ENCODE peak calls at places on chromosome 1, in four cellular contexts. One of them, this sample, is unnamed.
A peak's percentile ranks its signal among the peaks of the same experiment; 100 is the strongest.

GRCh38 chr1:231561663-231562383 is 33.4 kb downstream of the TSNAX start:
- DNase-seq in stomach: no peak
- DNase-seq in Panc1: no peak
- DNase-seq in breast epithelium: no peak
- DNase-seq in this sample: no peak

GRCh38 chr1:236269439-236269838 is 12.3 kb downstream of the ERO1B start:
- DNase-seq in breast epithelium: no peak
- DNase-seq in stomach: no peak
- DNase-seq in Panc1: no peak
- DNase-seq in this sample: no peak

GRCh38 chr1:80973101-80973500 is 827.6 kb upstream of the ADGRL2 start:
- DNase-seq in stomach: no peak
- DNase-seq in Panc1: no peak
- DNase-seq in breast epithelium: no peak
- DNase-seq in this sample: no peak

GRCh38 chr1:79353224-79353623 is 346.7 kb upstream of the ADGRL4 start:
- DNase-seq in Panc1: no peak
- DNase-seq in stomach: peak; percentile 33
- DNase-seq in breast epithelium: no peak
- DNase-seq in this sample: no peak

GRCh38 chr1:114585221-114585620 is 3.8 kb upstream of the BCAS2 start:
- DNase-seq in breast epithelium: no peak
- DNase-seq in Panc1: no peak
- DNase-seq in stomach: no peak
- DNase-seq in this sample: no peak

GRCh38 chr1:22311461-22311860 is 140.2 kb upstream of the ZBTB40 start:
- DNase-seq in Panc1: no peak
- DNase-seq in stomach: peak; percentile 7
- DNase-seq in breast epithelium: peak; percentile 20
- DNase-seq in this sample: no peak

GRCh38 chr1:44826375-44827196 is 16.5 kb downstream of the PTCH2 start:
- DNase-seq in stomach: no peak
- DNase-seq in Panc1: no peak
- DNase-seq in breast epithelium: no peak
- DNase-seq in this sample: no peak

GRCh38 chr1:63611231-63611630 is 18.0 kb downstream of the PGM1 start:
- DNase-seq in breast epithelium: no peak
- DNase-seq in stomach: no peak
- DNase-seq in Panc1: no peak
- DNase-seq in this sample: no peak

GRCh38 chr1:212782422-212783154 is 9.0 kb downstream of the NSL1 start:
- DNase-seq in Panc1: no peak
- DNase-seq in breast epithelium: no peak
- DNase-seq in stomach: no peak
- DNase-seq in this sample: no peak

GRCh38 chr1:158735848-158736247 is 15.3 kb upstream of the OR6K3 start:
- DNase-seq in Panc1: no peak
- DNase-seq in breast epithelium: no peak
- DNase-seq in stomach: no peak
- DNase-seq in this sample: no peak

GRCh38 chr1:162855461-162856150 is 5.4 kb downstream of the CCDC190 start:
- DNase-seq in breast epithelium: no peak
- DNase-seq in stomach: no peak
- DNase-seq in Panc1: no peak
- DNase-seq in this sample: no peak

GRCh38 chr1:168480997-168481396 is 62.8 kb downstream of the XCL2 start:
- DNase-seq in Panc1: no peak
- DNase-seq in breast epithelium: no peak
- DNase-seq in stomach: no peak
- DNase-seq in this sample: no peak

GRCh38 chr1:185559684-185560310 is 174.4 kb upstream of the HMCN1 start:
- DNase-seq in Panc1: no peak
- DNase-seq in stomach: peak; percentile 67
- DNase-seq in breast epithelium: no peak
- DNase-seq in this sample: no peak

GRCh38 chr1:223653015-223653414 is 12.5 kb downstream of the CAPN8 start:
- DNase-seq in stomach: no peak
- DNase-seq in breast epithelium: no peak
- DNase-seq in Panc1: no peak
- DNase-seq in this sample: no peak

GRCh38 chr1:45187735-45188134 is 18.7 kb downstream of the ZSWIM5 start:
- DNase-seq in breast epithelium: no peak
- DNase-seq in stomach: no peak
- DNase-seq in Panc1: no peak
- DNase-seq in this sample: no peak

GRCh38 chr1:222301653-222302052 is 246.3 kb downstream of the HHIPL2 start:
- DNase-seq in stomach: no peak
- DNase-seq in Panc1: no peak
- DNase-seq in breast epithelium: no peak
- DNase-seq in this sample: no peak

GRCh38 chr1:12342261-12343003 is 112.6 kb downstream of the VPS13D start:
- DNase-seq in Panc1: no peak
- DNase-seq in breast epithelium: no peak
- DNase-seq in stomach: no peak
- DNase-seq in this sample: no peak

GRCh38 chr1:51750218-51750617 is 128.3 kb downstream of the NRDC start:
- DNase-seq in Panc1: no peak
- DNase-seq in breast epithelium: no peak
- DNase-seq in stomach: no peak
- DNase-seq in this sample: no peak

GRCh38 chr1:66563094-66563800 is 29.3 kb downstream of the SGIP1 start:
- DNase-seq in Panc1: peak; percentile 95
- DNase-seq in stomach: no peak
- DNase-seq in breast epithelium: no peak
- DNase-seq in this sample: no peak

GRCh38 chr1:46396429-46397398 is 2.6 kb downstream of the FAAH start:
- DNase-seq in Panc1: no peak
- DNase-seq in breast epithelium: no peak
- DNase-seq in stomach: no peak
- DNase-seq in this sample: no peak

GRCh38 chr1:78053498-78053897 is 7.7 kb downstream of the GIPC2 start:
- DNase-seq in stomach: no peak
- DNase-seq in breast epithelium: no peak
- DNase-seq in Panc1: no peak
- DNase-seq in this sample: no peak

GRCh38 chr1:30383131-30383793 is 340.1 kb downstream of the MATN1 start:
- DNase-seq in breast epithelium: peak; percentile 17
- DNase-seq in stomach: no peak
- DNase-seq in Panc1: no peak
- DNase-seq in this sample: no peak

GRCh38 chr1:36522461-36523229 is 39.9 kb upstream of the CSF3R start:
- DNase-seq in Panc1: no peak
- DNase-seq in stomach: peak; percentile 14
- DNase-seq in breast epithelium: no peak
- DNase-seq in this sample: no peak

GRCh38 chr1:231390071-231390470 is 32.0 kb downstream of the EGLN1 start:
- DNase-seq in stomach: no peak
- DNase-seq in Panc1: no peak
- DNase-seq in breast epithelium: no peak
- DNase-seq in this sample: no peak

GRCh38 chr1:88029142-88029541 is 654.9 kb upstream of the PKN2 start:
- DNase-seq in breast epithelium: no peak
- DNase-seq in Panc1: no peak
- DNase-seq in stomach: no peak
- DNase-seq in this sample: no peak

GRCh38 chr1:94100129-94100784 is 20.7 kb downstream of the ABCA4 start:
- DNase-seq in breast epithelium: no peak
- DNase-seq in Panc1: no peak
- DNase-seq in stomach: no peak
- DNase-seq in this sample: no peak
- TF ChIP-seq POLR2AphosphoS5 in breast epithelium: no peak
- TF ChIP-seq POLR2AphosphoS5 in Panc1: no peak
- TF ChIP-seq POLR2AphosphoS5 in stomach: no peak
- TF ChIP-seq POLR2AphosphoS5 in this sample: no peak

DNA sequence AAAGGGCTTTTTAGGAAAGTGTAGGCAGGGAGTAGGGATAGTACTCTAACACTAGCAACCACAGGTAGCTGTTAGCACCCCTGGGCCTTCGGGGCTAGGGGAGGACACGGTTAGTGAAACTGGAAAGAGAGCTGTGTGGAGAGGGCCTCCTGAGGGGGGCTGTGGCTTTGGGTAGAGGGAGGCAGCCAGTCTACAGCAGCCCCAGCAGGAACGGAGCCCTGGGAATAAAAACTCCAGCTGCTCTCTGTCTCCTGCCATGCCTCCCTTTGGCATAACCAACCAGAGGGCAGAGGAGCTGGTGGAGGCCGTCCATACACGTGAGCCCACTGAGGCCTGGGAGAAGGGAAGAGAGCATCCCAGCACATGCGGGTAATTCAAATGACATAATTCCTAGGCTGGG is 223.2 kb downstream of the FOXD2 start:
- DNase-seq in Panc1: no peak
- DNase-seq in stomach: peak; percentile 0
- DNase-seq in breast epithelium: no peak
- DNase-seq in this sample: no peak
- H3K4me3 ChIP-seq in Panc1: no peak overlapping the region
- H3K4me3 ChIP-seq in stomach: no peak overlapping the region
- H3K4me3 ChIP-seq in breast epithelium: no peak overlapping the region
- H3K4me3 ChIP-seq in this sample: no peak overlapping the region

GRCh38 chr1:230104395-230105244 is 37.6 kb downstream of the GALNT2 start:
- DNase-seq in breast epithelium: peak; percentile 94
- DNase-seq in stomach: peak; percentile 96
- DNase-seq in Panc1: peak; percentile 98
- DNase-seq in this sample: peak; percentile 98

GRCh38 chr1:230102046-230102445 is 35.0 kb downstream of the GALNT2 start:
- DNase-seq in Panc1: no peak
- DNase-seq in stomach: no peak
- DNase-seq in breast epithelium: no peak
- DNase-seq in this sample: no peak

GRCh38 chr1:230105245-230105753 is 38.3 kb downstream of the GALNT2 start:
- DNase-seq in stomach: no peak
- DNase-seq in breast epithelium: no peak
- DNase-seq in Panc1: no peak
- DNase-seq in this sample: no peak

GRCh38 chr1:230102472-230102871 is 35.4 kb downstream of the GALNT2 start:
- DNase-seq in Panc1: no peak
- DNase-seq in stomach: no peak
- DNase-seq in breast epithelium: no peak
- DNase-seq in this sample: no peak

GRCh38 chr1:230103341-230104173 is 36.5 kb downstream of the GALNT2 start:
- DNase-seq in stomach: no peak
- DNase-seq in breast epithelium: no peak
- DNase-seq in Panc1: no peak
- DNase-seq in this sample: no peak
- H3K4me1 ChIP-seq in stomach: peaks cover 52% of the 10 kb centered on the region
- H3K4me1 ChIP-seq in breast epithelium: peaks cover 9% of the 10 kb centered on the region
- H3K4me1 ChIP-seq in Panc1: peaks cover 61% of the 10 kb centered on the region
- H3K4me1 ChIP-seq in this sample: peaks cover 53% of the 10 kb centered on the region

GRCh38 chr1:165631403-165632151 is 543 bp downstream of the MGST3 start:
- DNase-seq in Panc1: no peak
- DNase-seq in stomach: peak; percentile 58
- DNase-seq in breast epithelium: peak; percentile 56
- DNase-seq in this sample: no peak

GRCh38 chr1:165630629-165631402 is at the start of gene MGST3:
- DNase-seq in breast epithelium: peak; percentile 89
- DNase-seq in stomach: peak; percentile 94
- DNase-seq in Panc1: peak; percentile 94
- DNase-seq in this sample: peak; percentile 97

GRCh38 chr1:165633624-165634023 is 2.6 kb downstream of the MGST3 start:
- DNase-seq in breast epithelium: no peak
- DNase-seq in Panc1: no peak
- DNase-seq in stomach: no peak
- DNase-seq in this sample: no peak

GRCh38 chr1:165632152-165632469 is 1.1 kb downstream of the MGST3 start:
- DNase-seq in breast epithelium: no peak
- DNase-seq in stomach: peak; percentile 37
- DNase-seq in Panc1: no peak
- DNase-seq in this sample: no peak

DNA sequence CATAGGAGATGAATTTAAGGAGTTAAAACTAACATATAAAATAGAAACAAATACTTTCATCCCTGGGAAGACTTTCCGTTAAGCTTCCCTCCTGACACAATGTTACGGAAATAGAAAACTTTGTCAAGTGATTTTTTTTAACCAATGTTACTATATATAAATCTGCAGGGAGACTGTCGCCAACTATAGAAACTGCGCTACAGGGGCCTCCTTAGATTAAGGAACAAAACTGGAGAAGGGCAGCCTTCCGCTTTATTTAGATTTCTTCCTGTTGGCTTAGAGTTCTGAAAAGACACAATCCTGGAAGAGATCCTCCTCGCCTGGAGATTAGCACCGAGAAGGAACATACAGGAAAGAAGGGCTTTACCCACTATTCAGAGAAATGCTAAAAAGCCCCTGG is 1.5 kb downstream of the MGST3 start:
- DNase-seq in Panc1: no peak
- DNase-seq in stomach: no peak
- DNase-seq in breast epithelium: no peak
- DNase-seq in this sample: no peak
- TF ChIP-seq POLR2AphosphoS5 in Panc1: no peak
- TF ChIP-seq POLR2AphosphoS5 in stomach: no peak
- TF ChIP-seq POLR2AphosphoS5 in breast epithelium: no peak
- TF ChIP-seq POLR2AphosphoS5 in this sample: no peak

GRCh38 chr1:150009604-150010387 is 730 bp downstream of the OTUD7B start:
- DNase-seq in Panc1: peak; percentile 17
- DNase-seq in breast epithelium: peak; percentile 54
- DNase-seq in stomach: peak; percentile 43
- DNase-seq in this sample: no peak

GRCh38 chr1:150008699-150009098 is 1.8 kb downstream of the OTUD7B start:
- DNase-seq in Panc1: no peak
- DNase-seq in breast epithelium: no peak
- DNase-seq in stomach: no peak
- DNase-seq in this sample: no peak

GRCh38 chr1:150005606-150006005 is 4.9 kb downstream of the OTUD7B start:
- DNase-seq in breast epithelium: no peak
- DNase-seq in stomach: no peak
- DNase-seq in Panc1: no peak
- DNase-seq in this sample: no peak

GRCh38 chr1:150003826-150004225 is 6.7 kb downstream of the OTUD7B start:
- DNase-seq in stomach: no peak
- DNase-seq in Panc1: no peak
- DNase-seq in breast epithelium: no peak
- DNase-seq in this sample: no peak

GRCh38 chr1:150006881-150007401 is 3.6 kb downstream of the OTUD7B start:
- DNase-seq in breast epithelium: no peak
- DNase-seq in Panc1: no peak
- DNase-seq in stomach: no peak
- DNase-seq in this sample: no peak
- H3K4me3 ChIP-seq in breast epithelium: no peak overlapping the region
- H3K4me3 ChIP-seq in Panc1: no peak overlapping the region
- H3K4me3 ChIP-seq in stomach: no peak overlapping the region
- H3K4me3 ChIP-seq in this sample: no peak overlapping the region

GRCh38 chr1:117877823-117878222 is 51.6 kb downstream of the GDAP2 start:
- DNase-seq in breast epithelium: no peak
- DNase-seq in stomach: no peak
- DNase-seq in Panc1: no peak
- DNase-seq in this sample: no peak
- H3K4me1 ChIP-seq in breast epithelium: no peaks in the 10 kb centered on the region
- H3K4me1 ChIP-seq in stomach: no peaks in the 10 kb centered on the region
- H3K4me1 ChIP-seq in Panc1: no peaks in the 10 kb centered on the region
- H3K4me1 ChIP-seq in this sample: no peaks in the 10 kb centered on the region

GRCh38 chr1:71658295-71658694 is 577.5 kb upstream of the ZRANB2 start:
- DNase-seq in stomach: no peak
- DNase-seq in breast epithelium: no peak
- DNase-seq in Panc1: no peak
- DNase-seq in this sample: no peak
- TF ChIP-seq POLR2AphosphoS5 in stomach: no peak
- TF ChIP-seq POLR2AphosphoS5 in breast epithelium: no peak
- TF ChIP-seq POLR2AphosphoS5 in Panc1: no peak
- TF ChIP-seq POLR2AphosphoS5 in this sample: no peak